ENCODE peak calls at places on chromosomes 3 and 15, in four cellular contexts. H is thoracic aorta, D is pancreas, S is SJCRH30. J is an unnamed sample.

GRCh38 chr15:83574345-83574744 is 79.6 kb upstream of the ADAMTSL3 start:
- DNase-seq in H (no peak), D (no peak), S (no peak), J (no peak)

GRCh38 chr3:194730369-194730768 is 44.7 kb downstream of the FAM43A start:
- DNase-seq in H (no peak), D (peak; percentile 62), S (peak; percentile 64), J (no peak)

GRCh38 chr3:51860703-51861665 is at the start of gene IQCF2:
- DNase-seq in H (no peak), D (no peak), S (no peak), J (no peak)

GRCh38 chr3:77467702-77468407 is 428.0 kb downstream of the ROBO2 start:
- DNase-seq in H (no peak), D (peak; percentile 52), S (peak; percentile 62), J (no peak)

GRCh38 chr3:138234401-138235179 is 47.5 kb downstream of the ARMC8 start:
- DNase-seq in H (no peak), D (no peak), S (no peak), J (no peak)

GRCh38 chr15:67796728-67797127 is 28.6 kb upstream of the SKOR1 start:
- DNase-seq in H (no peak), D (no peak), S (peak; percentile 45), J (no peak)

GRCh38 chr15:43256341-43256740 is 10.4 kb downstream of the TGM5 start:
- DNase-seq in H (no peak), D (no peak), S (no peak), J (no peak)

GRCh38 chr15:96053039-96054021 is 277.2 kb upstream of the NR2F2 start:
- DNase-seq in H (no peak), D (peak; percentile 56), S (peak; percentile 91), J (peak; percentile 72)

GRCh38 chr3:123843668-123844067 is 40.5 kb downstream of the MYLK start:
- DNase-seq in H (no peak), D (no peak), S (no peak), J (no peak)

GRCh38 chr15:55530861-55531313 is 22.9 kb upstream of the DNAAF4 start:
- DNase-seq in H (no peak), D (no peak), S (peak; percentile 20), J (no peak)

GRCh38 chr15:62071711-62072308 is 5.0 kb downstream of the C2CD4A start:
- DNase-seq in H (no peak), D (no peak), S (peak; percentile 69), J (no peak)

GRCh38 chr3:143442761-143443477 is 323.3 kb downstream of the CHST2 start:
- DNase-seq in H (no peak), D (no peak), S (no peak), J (no peak)

GRCh38 chr3:115814778-115815380 is 191.6 kb downstream of the GAP43 start:
- DNase-seq in H (peak; percentile 11), D (peak; percentile 81), S (peak; percentile 86), J (peak; percentile 68)

GRCh38 chr3:138642927-138643253 is 34.3 kb downstream of the FAIM start:
- DNase-seq in H (no peak), D (no peak), S (no peak), J (no peak)

GRCh38 chr3:152203677-152204076 is 65.1 kb upstream of the MBNL1 start:
- DNase-seq in H (no peak), D (no peak), S (no peak), J (no peak)
- H3K4me3 ChIP-seq in H (peak overlapping the region; percentile 70), D (no peak overlapping the region), S (no peak overlapping the region), J (peak overlapping the region; percentile 9)

GRCh38 chr15:52680041-52680391 is 828 bp upstream of the ATOSA start:
- DNase-seq in H (no peak), D (no peak), S (peak; percentile 6), J (no peak)

GRCh38 chr15:52679232-52680040 is at the start of gene ATOSA:
- DNase-seq in H (peak; percentile 79), D (peak; percentile 92), S (peak; percentile 86), J (peak; percentile 94)

GRCh38 chr15:52681441-52681840 is 2.3 kb upstream of the ATOSA start:
- DNase-seq in H (no peak), D (no peak), S (no peak), J (no peak)

GRCh38 chr15:52682200-52682599 is 3.0 kb upstream of the ATOSA start:
- DNase-seq in H (no peak), D (no peak), S (no peak), J (no peak)

GRCh38 chr15:52680756-52681155 is 1.6 kb upstream of the ATOSA start:
- DNase-seq in H (no peak), D (no peak), S (no peak), J (no peak)
- H3K27ac ChIP-seq in H (no peak overlapping the region), D (no peak overlapping the region), S (no peak overlapping the region), J (peak overlapping the region; percentile 97)

GRCh38 chr15:25188551-25189101 is 233.8 kb downstream of the SNRPN start:
- DNase-seq in H (no peak), D (no peak), S (no peak), J (no peak)
- H3K9me3 ChIP-seq in H (peaks cover 5% of the 10 kb centered on the region), D (no peaks in the 10 kb centered on the region), S (no peaks in the 10 kb centered on the region), J (no peaks in the 10 kb centered on the region)

GRCh38 chr3:70916375-70917055 is 604.1 kb upstream of the MDFIC2 start:
- DNase-seq in H (no peak), D (no peak), S (peak; percentile 6), J (no peak)

GRCh38 chr3:70914889-70915288 is 602.5 kb upstream of the MDFIC2 start:
- DNase-seq in H (no peak), D (no peak), S (no peak), J (no peak)

GRCh38 chr3:70919091-70919490 is 606.7 kb upstream of the MDFIC2 start:
- DNase-seq in H (no peak), D (no peak), S (no peak), J (no peak)

DNA sequence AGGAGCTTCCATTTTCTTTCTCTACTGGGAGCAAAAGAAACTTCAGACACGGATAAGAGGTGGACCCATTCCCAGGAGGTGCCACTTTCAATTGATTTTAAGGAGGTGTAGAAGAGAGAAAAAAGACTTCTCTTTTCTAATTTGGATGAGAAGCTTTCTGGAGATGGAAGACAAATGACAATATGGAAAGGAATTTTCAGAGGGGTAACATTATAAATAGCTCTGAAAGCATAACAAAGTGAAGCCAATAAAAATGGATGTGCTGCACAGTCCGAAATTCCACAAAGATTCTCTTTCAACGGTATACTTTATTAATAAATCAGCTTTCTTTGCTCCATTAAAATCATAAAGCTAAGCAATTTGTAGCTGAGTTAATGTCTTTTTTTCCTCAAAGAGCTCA is 607.2 kb upstream of the MDFIC2 start:
- DNase-seq in H (no peak), D (no peak), S (no peak), J (no peak)
- H3K4me3 ChIP-seq in H (peak overlapping the region; percentile 42), D (no peak overlapping the region), S (no peak overlapping the region), J (no peak overlapping the region)

J was measured in heart right ventricle.